ENCODE peak calls at places on chromosome 2, in six cellular contexts. One of them, this sample, is unnamed.

GRCh38 chr2:46988733-46989481 is 73.3 kb upstream of the MCFD2 start:
- DNase-seq in neuronal stem cell: no peak
- DNase-seq in H1: no peak
- DNase-seq in H9: peak
- DNase-seq in mesenchymal stem cell: no peak
- DNase-seq in trophoblast cell: no peak
- DNase-seq in this sample: no peak

GRCh38 chr2:102967451-102967850 is 205.6 kb downstream of the TMEM182 start:
- DNase-seq in H9: no peak
- DNase-seq in neuronal stem cell: no peak
- DNase-seq in H1: no peak
- DNase-seq in mesenchymal stem cell: no peak
- DNase-seq in trophoblast cell: no peak
- DNase-seq in this sample: no peak

GRCh38 chr2:64914735-64915509 is 74.3 kb upstream of the SLC1A4 start:
- DNase-seq in mesenchymal stem cell: peak
- DNase-seq in trophoblast cell: peak
- DNase-seq in H9: no peak
- DNase-seq in neuronal stem cell: no peak
- DNase-seq in H1: no peak
- DNase-seq in this sample: peak

GRCh38 chr2:239246723-239247122 is 154.1 kb downstream of the HDAC4 start:
- DNase-seq in H9: no peak
- DNase-seq in neuronal stem cell: no peak
- DNase-seq in H1: no peak
- DNase-seq in trophoblast cell: peak
- DNase-seq in mesenchymal stem cell: no peak
- DNase-seq in this sample: no peak

GRCh38 chr2:176082885-176083731 is 654 bp downstream of the EVX2 start:
- DNase-seq in H1: no peak
- DNase-seq in H9: peak
- DNase-seq in mesenchymal stem cell: no peak
- DNase-seq in neuronal stem cell: no peak
- DNase-seq in trophoblast cell: no peak
- DNase-seq in this sample: no peak

GRCh38 chr2:23419171-23420090 is 34.5 kb downstream of the KLHL29 start:
- DNase-seq in H9: no peak
- DNase-seq in H1: no peak
- DNase-seq in trophoblast cell: no peak
- DNase-seq in mesenchymal stem cell: peak
- DNase-seq in neuronal stem cell: no peak
- DNase-seq in this sample: no peak

GRCh38 chr2:212387146-212387545 is 151.5 kb downstream of the ERBB4 start:
- DNase-seq in trophoblast cell: no peak
- DNase-seq in H1: no peak
- DNase-seq in H9: no peak
- DNase-seq in mesenchymal stem cell: no peak
- DNase-seq in neuronal stem cell: no peak
- DNase-seq in this sample: no peak

GRCh38 chr2:121810959-121811853 is 55.8 kb downstream of the TSN start:
- DNase-seq in mesenchymal stem cell: peak
- DNase-seq in trophoblast cell: peak
- DNase-seq in neuronal stem cell: peak
- DNase-seq in H9: peak
- DNase-seq in H1: no peak
- DNase-seq in this sample: peak

GRCh38 chr2:63001576-63001975 is 49.1 kb upstream of the OTX1 start:
- DNase-seq in trophoblast cell: no peak
- DNase-seq in mesenchymal stem cell: no peak
- DNase-seq in H9: no peak
- DNase-seq in H1: no peak
- DNase-seq in neuronal stem cell: no peak
- DNase-seq in this sample: no peak

GRCh38 chr2:156630579-156631337 is 194.6 kb downstream of the GPD2 start:
- DNase-seq in neuronal stem cell: no peak
- DNase-seq in trophoblast cell: no peak
- DNase-seq in H9: peak
- DNase-seq in H1: peak
- DNase-seq in mesenchymal stem cell: no peak
- DNase-seq in this sample: no peak

GRCh38 chr2:232842689-232843088 is 27.4 kb upstream of the SNORC start:
- DNase-seq in H9: no peak
- DNase-seq in trophoblast cell: no peak
- DNase-seq in neuronal stem cell: no peak
- DNase-seq in H1: no peak
- DNase-seq in mesenchymal stem cell: no peak
- DNase-seq in this sample: no peak

GRCh38 chr2:98172150-98172765 is 85.3 kb downstream of the VWA3B start:
- DNase-seq in H9: no peak
- DNase-seq in trophoblast cell: peak
- DNase-seq in neuronal stem cell: no peak
- DNase-seq in H1: no peak
- DNase-seq in mesenchymal stem cell: no peak
- DNase-seq in this sample: no peak

GRCh38 chr2:182625814-182626213 is 90.2 kb upstream of the DNAJC10 start:
- DNase-seq in H1: no peak
- DNase-seq in neuronal stem cell: no peak
- DNase-seq in mesenchymal stem cell: no peak
- DNase-seq in trophoblast cell: no peak
- DNase-seq in H9: peak
- DNase-seq in this sample: no peak

GRCh38 chr2:56333812-56334485 is 150.2 kb downstream of the CCDC85A start:
- DNase-seq in H9: no peak
- DNase-seq in mesenchymal stem cell: no peak
- DNase-seq in trophoblast cell: no peak
- DNase-seq in H1: no peak
- DNase-seq in neuronal stem cell: no peak
- DNase-seq in this sample: no peak

GRCh38 chr2:172836386-172837200 is 100.9 kb downstream of the RAPGEF4 start:
- DNase-seq in trophoblast cell: peak
- DNase-seq in H9: no peak
- DNase-seq in neuronal stem cell: no peak
- DNase-seq in mesenchymal stem cell: peak
- DNase-seq in H1: no peak
- DNase-seq in this sample: peak

GRCh38 chr2:15908371-15908770 is 32.0 kb upstream of the MYCN start:
- DNase-seq in H1: no peak
- DNase-seq in trophoblast cell: peak
- DNase-seq in mesenchymal stem cell: no peak
- DNase-seq in H9: no peak
- DNase-seq in neuronal stem cell: no peak
- DNase-seq in this sample: no peak

GRCh38 chr2:108414945-108415344 is 34.1 kb upstream of the GCC2 start:
- DNase-seq in mesenchymal stem cell: no peak
- DNase-seq in neuronal stem cell: no peak
- DNase-seq in H9: no peak
- DNase-seq in H1: no peak
- DNase-seq in trophoblast cell: no peak
- DNase-seq in this sample: no peak

GRCh38 chr2:150729495-150729955 is 242.1 kb upstream of the RND3 start:
- DNase-seq in mesenchymal stem cell: no peak
- DNase-seq in H9: no peak
- DNase-seq in neuronal stem cell: no peak
- DNase-seq in H1: no peak
- DNase-seq in trophoblast cell: no peak
- DNase-seq in this sample: peak

GRCh38 chr2:158024288-158024898 is 77.3 kb upstream of the UPP2 start:
- DNase-seq in mesenchymal stem cell: peak
- DNase-seq in H9: no peak
- DNase-seq in H1: no peak
- DNase-seq in neuronal stem cell: peak
- DNase-seq in trophoblast cell: peak
- DNase-seq in this sample: peak

GRCh38 chr2:53695586-53695985 is 72.0 kb upstream of the CHAC2 start:
- DNase-seq in H9: no peak
- DNase-seq in mesenchymal stem cell: no peak
- DNase-seq in neuronal stem cell: no peak
- DNase-seq in trophoblast cell: no peak
- DNase-seq in H1: no peak
- DNase-seq in this sample: no peak

DNA sequence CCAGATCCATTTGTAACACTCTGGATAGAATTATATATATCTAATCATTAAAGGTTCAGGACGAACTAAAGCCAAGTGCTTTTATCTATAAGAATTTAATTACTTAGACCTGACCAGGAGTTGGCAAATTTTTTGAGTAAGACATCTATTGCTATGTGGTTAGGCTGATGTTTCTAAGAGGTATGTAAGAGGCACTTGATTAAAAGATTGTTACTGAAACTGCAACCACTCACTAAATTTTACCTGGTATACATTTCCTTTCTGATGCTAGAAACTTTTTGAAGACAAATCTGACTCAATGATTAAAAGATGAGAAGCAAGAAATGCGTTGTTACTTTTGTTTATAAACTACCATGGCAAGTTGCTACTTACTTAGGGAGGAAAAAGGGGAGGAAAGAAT is 76.7 kb upstream of the CHAC2 start:
- DNase-seq in H1: no peak
- DNase-seq in trophoblast cell: no peak
- DNase-seq in mesenchymal stem cell: no peak
- DNase-seq in H9: no peak
- DNase-seq in neuronal stem cell: no peak
- DNase-seq in this sample: no peak
- H3K14ac ChIP-seq in H1: no peak
- H3K14ac ChIP-seq in trophoblast cell: no peak
- H3K14ac ChIP-seq in mesenchymal stem cell: no peak
- H3K14ac ChIP-seq in H9: no peak
- H3K14ac ChIP-seq in neuronal stem cell: no peak
- H3K14ac ChIP-seq in this sample: no peak

GRCh38 chr2:118086024-118086633 is 2.1 kb upstream of the INSIG2 start:
- DNase-seq in mesenchymal stem cell: no peak
- DNase-seq in H9: no peak
- DNase-seq in H1: no peak
- DNase-seq in trophoblast cell: no peak
- DNase-seq in neuronal stem cell: no peak
- DNase-seq in this sample: no peak
- H3K14ac ChIP-seq in mesenchymal stem cell: no peak
- H3K14ac ChIP-seq in H9: no peak
- H3K14ac ChIP-seq in H1: no peak
- H3K14ac ChIP-seq in trophoblast cell: no peak
- H3K14ac ChIP-seq in neuronal stem cell: no peak
- H3K14ac ChIP-seq in this sample: no peak

GRCh38 chr2:143953386-143953785 is 566.5 kb downstream of the ZEB2 start:
- DNase-seq in H9: no peak
- DNase-seq in mesenchymal stem cell: peak
- DNase-seq in trophoblast cell: no peak
- DNase-seq in H1: no peak
- DNase-seq in neuronal stem cell: no peak
- DNase-seq in this sample: no peak
- H3K14ac ChIP-seq in H9: no peak
- H3K14ac ChIP-seq in mesenchymal stem cell: no peak
- H3K14ac ChIP-seq in trophoblast cell: no peak
- H3K14ac ChIP-seq in H1: no peak
- H3K14ac ChIP-seq in neuronal stem cell: no peak
- H3K14ac ChIP-seq in this sample: no peak

GRCh38 chr2:9071032-9071431 is 67.5 kb upstream of the MBOAT2 start:
- DNase-seq in neuronal stem cell: no peak
- DNase-seq in mesenchymal stem cell: peak
- DNase-seq in H1: peak
- DNase-seq in trophoblast cell: peak
- DNase-seq in H9: no peak
- DNase-seq in this sample: peak
- H3K14ac ChIP-seq in neuronal stem cell: no peak
- H3K14ac ChIP-seq in mesenchymal stem cell: no peak
- H3K14ac ChIP-seq in H1: no peak
- H3K14ac ChIP-seq in trophoblast cell: no peak
- H3K14ac ChIP-seq in H9: no peak
- H3K14ac ChIP-seq in this sample: no peak

This sample was measured in IMR-90.